ENCODE peak calls at places on chromosomes 3 and 15, in ten cellular contexts. L is memory B cell; H is stimulated activated CD4-positive, alpha-beta T cell treated with anti-CD3 and anti-CD28 coated beads, Interleukin-4, amount 100 ng/mL, for 24 hours; Z is amniotic stem cell; F is endothelial cell; P is anterior cingulate cortex; D is NT2/D1; C is EH; I is hepatic stellate cell; B is iPS-NIHi11. N is an unnamed sample.

GRCh38 chr3:56573501-56573900 is 16.5 kb downstream of the CCDC66 start:
- DNase-seq in L (no peak), B (no peak), Z (no peak), P (no peak), C (no peak), H (no peak), I (no peak), F (no peak), D (no peak), N (no peak)

GRCh38 chr15:58200739-58201138 is 62.6 kb downstream of the AQP9 start:
- DNase-seq in L (no peak), I (no peak), B (no peak), D (no peak), F (no peak), H (no peak), Z (no peak), P (no peak), C (no peak), N (no peak)

GRCh38 chr3:64344721-64345207 is 119.5 kb upstream of the PRICKLE2 start:
- DNase-seq in L (no peak), F (no peak), B (peak), Z (no peak), I (no peak), P (no peak), D (peak), C (peak), H (no peak), N (no peak)

GRCh38 chr3:124552224-124552623 is 178.0 kb upstream of the UMPS start:
- DNase-seq in F (no peak), P (no peak), Z (no peak), L (no peak), D (no peak), I (no peak), H (no peak), C (peak), B (no peak), N (no peak)

GRCh38 chr15:66844041-66844746 is 142.2 kb downstream of the SMAD6 start:
- DNase-seq in C (no peak), D (no peak), F (no peak), P (no peak), I (no peak), Z (no peak), B (no peak), L (no peak), H (no peak), N (no peak)

GRCh38 chr3:60588806-60589205 is 662.4 kb downstream of the FHIT start:
- DNase-seq in F (no peak), C (peak), B (no peak), P (no peak), L (no peak), Z (no peak), D (no peak), I (no peak), H (no peak), N (no peak)

GRCh38 chr15:24678485-24678884 is 2.9 kb downstream of the NPAP1 start:
- DNase-seq in B (no peak), I (no peak), D (no peak), H (no peak), C (no peak), L (no peak), F (no peak), Z (no peak), P (no peak), N (no peak)

GRCh38 chr3:122816587-122816986 is 21.7 kb downstream of the SLC49A4 start:
- DNase-seq in L (no peak), H (no peak), B (no peak), I (no peak), P (no peak), Z (no peak), D (no peak), C (no peak), F (no peak), N (no peak)

GRCh38 chr3:165643433-165643824 is 193.8 kb downstream of the BCHE start:
- DNase-seq in L (no peak), H (no peak), Z (no peak), B (no peak), I (peak), F (no peak), C (peak), D (no peak), P (no peak), N (no peak)

N was measured in nucleus accumbens.